ENCODE peak calls at places on chromosome 15, in five cellular contexts. One of them, this sample, is unnamed.
A peak's percentile ranks its signal among the peaks of the same experiment; 100 is the strongest.

GRCh38 chr15:84953136-84953535 is 28.5 kb upstream of the PDE8A start:
- DNase-seq in HepG2: no peak
- DNase-seq in NT2/D1: no peak
- DNase-seq in GM12878: no peak
- DNase-seq in H1: no peak
- DNase-seq in this sample: no peak

GRCh38 chr15:43749690-43750345 is 3.6 kb downstream of the PDIA3 start:
- DNase-seq in HepG2: no peak
- DNase-seq in NT2/D1: no peak
- DNase-seq in GM12878: peak; percentile 78
- DNase-seq in H1: no peak
- DNase-seq in this sample: no peak

GRCh38 chr15:42672444-42672843 is 64.5 kb downstream of the CDAN1 start:
- DNase-seq in HepG2: no peak
- DNase-seq in NT2/D1: no peak
- DNase-seq in GM12878: no peak
- DNase-seq in H1: no peak
- DNase-seq in this sample: no peak

GRCh38 chr15:89199734-89200133 is 21.6 kb downstream of the RLBP1 start:
- DNase-seq in HepG2: no peak
- DNase-seq in NT2/D1: peak; percentile 67
- DNase-seq in GM12878: no peak
- DNase-seq in H1: no peak
- DNase-seq in this sample: no peak

GRCh38 chr15:65829150-65829764 is 37.2 kb upstream of the DENND4A start:
- DNase-seq in HepG2: peak; percentile 33
- DNase-seq in NT2/D1: no peak
- DNase-seq in GM12878: no peak
- DNase-seq in H1: no peak
- DNase-seq in this sample: peak; percentile 26

GRCh38 chr15:101063891-101064794 is 145.0 kb downstream of the LRRK1 start:
- DNase-seq in HepG2: peak; percentile 58
- DNase-seq in NT2/D1: no peak
- DNase-seq in GM12878: no peak
- DNase-seq in H1: no peak
- DNase-seq in this sample: no peak

GRCh38 chr15:41501961-41502786 is 8.5 kb downstream of the ITPKA start:
- DNase-seq in HepG2: no peak
- DNase-seq in NT2/D1: no peak
- DNase-seq in GM12878: no peak
- DNase-seq in H1: no peak
- DNase-seq in this sample: no peak

GRCh38 chr15:84570164-84570692 is 30.6 kb upstream of the ZSCAN2 start:
- DNase-seq in HepG2: no peak
- DNase-seq in NT2/D1: no peak
- DNase-seq in GM12878: no peak
- DNase-seq in H1: no peak
- DNase-seq in this sample: peak; percentile 25

GRCh38 chr15:48285329-48286214 is 45.7 kb upstream of the DUT start:
- DNase-seq in HepG2: peak; percentile 58
- DNase-seq in NT2/D1: peak; percentile 74
- DNase-seq in GM12878: peak; percentile 38
- DNase-seq in H1: no peak
- DNase-seq in this sample: peak; percentile 49

GRCh38 chr15:56760186-56760585 is 26.9 kb upstream of the ZNF280D start:
- DNase-seq in HepG2: no peak
- DNase-seq in NT2/D1: no peak
- DNase-seq in GM12878: no peak
- DNase-seq in H1: no peak
- DNase-seq in this sample: no peak

GRCh38 chr15:82871577-82872484 is 62.4 kb downstream of the WHAMM start:
- DNase-seq in HepG2: no peak
- DNase-seq in NT2/D1: no peak
- DNase-seq in GM12878: no peak
- DNase-seq in H1: no peak
- DNase-seq in this sample: no peak

GRCh38 chr15:58078591-58078990 is 13.1 kb upstream of the ALDH1A2 start:
- DNase-seq in HepG2: no peak
- DNase-seq in NT2/D1: no peak
- DNase-seq in GM12878: no peak
- DNase-seq in H1: no peak
- DNase-seq in this sample: no peak

GRCh38 chr15:85964471-85964870 is 115.2 kb upstream of the AGBL1 start:
- DNase-seq in HepG2: no peak
- DNase-seq in NT2/D1: no peak
- DNase-seq in GM12878: no peak
- DNase-seq in H1: no peak
- DNase-seq in this sample: no peak

GRCh38 chr15:89628301-89628700 is 27.0 kb downstream of the KIF7 start:
- DNase-seq in HepG2: no peak
- DNase-seq in NT2/D1: no peak
- DNase-seq in GM12878: no peak
- DNase-seq in H1: no peak
- DNase-seq in this sample: peak; percentile 12

GRCh38 chr15:45376967-45377629 is 1.2 kb downstream of the GATM start:
- DNase-seq in HepG2: no peak
- DNase-seq in NT2/D1: no peak
- DNase-seq in GM12878: no peak
- DNase-seq in H1: no peak
- DNase-seq in this sample: no peak

GRCh38 chr15:92970656-92971055 is 70.5 kb downstream of the CHD2 start:
- DNase-seq in HepG2: no peak
- DNase-seq in NT2/D1: no peak
- DNase-seq in GM12878: no peak
- DNase-seq in H1: no peak
- DNase-seq in this sample: no peak

GRCh38 chr15:92629276-92629974 is 26.1 kb downstream of the FAM174B start:
- DNase-seq in HepG2: no peak
- DNase-seq in NT2/D1: no peak
- DNase-seq in GM12878: no peak
- DNase-seq in H1: no peak
- DNase-seq in this sample: no peak

GRCh38 chr15:74173545-74174215 is at the start of gene ISLR:
- DNase-seq in HepG2: no peak
- DNase-seq in NT2/D1: no peak
- DNase-seq in GM12878: no peak
- DNase-seq in H1: no peak
- DNase-seq in this sample: no peak

GRCh38 chr15:74170083-74170844 is 3.2 kb upstream of the ISLR start:
- DNase-seq in HepG2: no peak
- DNase-seq in NT2/D1: no peak
- DNase-seq in GM12878: no peak
- DNase-seq in H1: no peak
- DNase-seq in this sample: no peak

GRCh38 chr15:74170845-74171578 is 2.5 kb upstream of the ISLR start:
- DNase-seq in HepG2: no peak
- DNase-seq in NT2/D1: no peak
- DNase-seq in GM12878: no peak
- DNase-seq in H1: no peak
- DNase-seq in this sample: no peak

GRCh38 chr15:74172751-74173544 is 562 bp upstream of the ISLR start:
- DNase-seq in HepG2: no peak
- DNase-seq in NT2/D1: no peak
- DNase-seq in GM12878: no peak
- DNase-seq in H1: no peak
- DNase-seq in this sample: no peak

DNA sequence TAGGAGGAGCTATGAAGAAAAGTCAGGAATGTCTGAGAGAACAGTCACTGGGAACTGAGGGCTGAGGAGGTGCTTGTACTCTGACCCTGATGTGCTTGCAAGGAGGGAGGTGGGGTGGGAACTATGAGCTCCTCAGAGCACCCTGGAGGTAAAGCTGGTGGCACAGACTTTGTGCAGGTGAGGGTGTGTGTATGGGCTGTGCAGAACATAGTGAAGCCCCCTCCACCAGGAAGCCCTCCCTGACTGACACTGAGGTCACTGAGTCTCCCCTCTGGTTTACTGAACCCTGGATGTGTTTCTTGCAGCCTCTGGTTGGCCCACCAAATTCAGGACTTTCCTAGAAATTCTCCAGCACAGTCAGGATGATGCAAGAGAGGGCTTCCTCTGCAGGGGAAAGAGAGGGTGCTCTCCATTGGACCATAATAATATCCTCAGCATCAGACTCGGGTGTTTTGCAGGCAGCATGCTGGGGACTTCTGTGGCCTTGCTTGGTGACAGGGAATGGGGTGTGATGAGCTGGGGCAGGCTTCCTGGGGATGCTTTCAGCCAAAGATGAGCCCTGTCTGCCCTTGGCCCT is 1.5 kb upstream of the ISLR start:
- DNase-seq in HepG2: no peak
- DNase-seq in NT2/D1: no peak
- DNase-seq in GM12878: no peak
- DNase-seq in H1: no peak
- DNase-seq in this sample: no peak
- TF ChIP-seq SUZ12 in HepG2: no peak
- TF ChIP-seq SUZ12 in NT2/D1: no peak
- TF ChIP-seq SUZ12 in GM12878: no peak
- TF ChIP-seq SUZ12 in H1: no peak
- TF ChIP-seq SUZ12 in this sample: no peak

GRCh38 chr15:31086344-31086743 is 15.2 kb downstream of the TRPM1 start:
- DNase-seq in HepG2: no peak
- DNase-seq in NT2/D1: no peak
- DNase-seq in GM12878: no peak
- DNase-seq in H1: no peak
- DNase-seq in this sample: no peak
- TF ChIP-seq SUZ12 in HepG2: no peak
- TF ChIP-seq SUZ12 in NT2/D1: no peak
- TF ChIP-seq SUZ12 in GM12878: no peak
- TF ChIP-seq SUZ12 in H1: no peak
- TF ChIP-seq SUZ12 in this sample: no peak

GRCh38 chr15:62549345-62549970 is 384.4 kb upstream of the C2CD4B start:
- DNase-seq in HepG2: peak; percentile 40
- DNase-seq in NT2/D1: peak; percentile 42
- DNase-seq in GM12878: no peak
- DNase-seq in H1: no peak
- DNase-seq in this sample: peak; percentile 30
- TF ChIP-seq SUZ12 in HepG2: no peak
- TF ChIP-seq SUZ12 in NT2/D1: no peak
- TF ChIP-seq SUZ12 in GM12878: no peak
- TF ChIP-seq SUZ12 in H1: no peak
- TF ChIP-seq SUZ12 in this sample: no peak

GRCh38 chr15:25659251-25659650 is 203.9 kb downstream of the ATP10A start:
- DNase-seq in HepG2: no peak
- DNase-seq in NT2/D1: no peak
- DNase-seq in GM12878: no peak
- DNase-seq in H1: no peak
- DNase-seq in this sample: no peak

GRCh38 chr15:25661898-25662297 is 201.2 kb downstream of the ATP10A start:
- DNase-seq in HepG2: no peak
- DNase-seq in NT2/D1: no peak
- DNase-seq in GM12878: no peak
- DNase-seq in H1: no peak
- DNase-seq in this sample: no peak

GRCh38 chr15:25664761-25665160 is 198.4 kb downstream of the ATP10A start:
- DNase-seq in HepG2: no peak
- DNase-seq in NT2/D1: no peak
- DNase-seq in GM12878: no peak
- DNase-seq in H1: no peak
- DNase-seq in this sample: no peak

GRCh38 chr15:25667829-25668228 is 195.3 kb downstream of the ATP10A start:
- DNase-seq in HepG2: no peak
- DNase-seq in NT2/D1: no peak
- DNase-seq in GM12878: no peak
- DNase-seq in H1: no peak
- DNase-seq in this sample: no peak

GRCh38 chr15:25663515-25663914 is 199.6 kb downstream of the ATP10A start:
- DNase-seq in HepG2: no peak
- DNase-seq in NT2/D1: no peak
- DNase-seq in GM12878: no peak
- DNase-seq in H1: no peak
- DNase-seq in this sample: no peak
- TF ChIP-seq SUZ12 in HepG2: no peak
- TF ChIP-seq SUZ12 in NT2/D1: no peak
- TF ChIP-seq SUZ12 in GM12878: no peak
- TF ChIP-seq SUZ12 in H1: no peak
- TF ChIP-seq SUZ12 in this sample: no peak

DNA sequence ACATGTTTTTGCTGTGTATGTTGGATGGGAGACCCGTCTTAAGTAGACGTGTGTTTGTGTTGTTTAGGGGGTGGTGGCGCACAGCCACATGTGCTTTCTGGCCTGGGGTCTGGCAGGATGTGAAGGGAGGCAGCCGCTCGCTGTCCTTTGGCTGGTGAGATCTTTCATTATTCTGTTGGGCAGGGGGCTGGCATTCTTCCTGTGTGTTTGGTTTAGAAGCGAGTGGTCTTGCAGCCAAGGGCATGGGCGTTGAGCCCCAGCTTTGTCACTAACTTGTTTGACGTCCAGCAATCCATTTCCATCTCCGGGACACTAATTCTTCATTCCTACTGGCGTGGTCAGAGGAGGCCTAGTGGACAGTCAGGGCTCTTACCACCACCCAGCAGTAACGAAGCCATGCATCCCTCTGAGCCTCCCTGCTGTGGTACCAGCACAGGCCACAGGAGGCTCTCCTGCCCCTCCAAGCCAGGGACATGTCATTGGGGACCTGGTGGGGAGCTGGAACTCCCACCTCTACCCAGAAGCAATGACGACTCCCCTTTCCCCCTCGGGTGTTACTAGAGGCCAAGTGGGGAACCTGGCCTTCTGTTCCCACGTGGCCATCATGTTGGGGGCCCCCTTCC is 10.7 kb downstream of the THSD4 start:
- DNase-seq in HepG2: peak; percentile 16
- DNase-seq in NT2/D1: no peak
- DNase-seq in GM12878: no peak
- DNase-seq in H1: no peak
- DNase-seq in this sample: peak; percentile 53
- TF ChIP-seq SUZ12 in HepG2: no peak
- TF ChIP-seq SUZ12 in NT2/D1: no peak
- TF ChIP-seq SUZ12 in GM12878: no peak
- TF ChIP-seq SUZ12 in H1: no peak
- TF ChIP-seq SUZ12 in this sample: no peak

GRCh38 chr15:40047413-40048154 is 8.6 kb upstream of the SRP14 start:
- DNase-seq in HepG2: no peak
- DNase-seq in NT2/D1: no peak
- DNase-seq in GM12878: peak; percentile 86
- DNase-seq in H1: no peak
- DNase-seq in this sample: no peak
- TF ChIP-seq SUZ12 in HepG2: no peak
- TF ChIP-seq SUZ12 in NT2/D1: no peak
- TF ChIP-seq SUZ12 in GM12878: no peak
- TF ChIP-seq SUZ12 in H1: no peak
- TF ChIP-seq SUZ12 in this sample: no peak

GRCh38 chr15:62777657-62778056 is 264.9 kb upstream of the TPM1 start:
- DNase-seq in HepG2: no peak
- DNase-seq in NT2/D1: no peak
- DNase-seq in GM12878: no peak
- DNase-seq in H1: no peak
- DNase-seq in this sample: no peak
- TF ChIP-seq SUZ12 in HepG2: no peak
- TF ChIP-seq SUZ12 in NT2/D1: no peak
- TF ChIP-seq SUZ12 in GM12878: no peak
- TF ChIP-seq SUZ12 in H1: no peak
- TF ChIP-seq SUZ12 in this sample: no peak

GRCh38 chr15:47184003-47184404 is 533.3 kb upstream of the SEMA6D start:
- DNase-seq in HepG2: no peak
- DNase-seq in NT2/D1: no peak
- DNase-seq in GM12878: no peak
- DNase-seq in H1: no peak
- DNase-seq in this sample: peak; percentile 26
- TF ChIP-seq SUZ12 in HepG2: no peak
- TF ChIP-seq SUZ12 in NT2/D1: no peak
- TF ChIP-seq SUZ12 in GM12878: no peak
- TF ChIP-seq SUZ12 in H1: no peak
- TF ChIP-seq SUZ12 in this sample: no peak

GRCh38 chr15:39504812-39505211 is 76.1 kb upstream of the THBS1 start:
- DNase-seq in HepG2: no peak
- DNase-seq in NT2/D1: no peak
- DNase-seq in GM12878: no peak
- DNase-seq in H1: no peak
- DNase-seq in this sample: no peak
- TF ChIP-seq SUZ12 in HepG2: no peak
- TF ChIP-seq SUZ12 in NT2/D1: no peak
- TF ChIP-seq SUZ12 in GM12878: no peak
- TF ChIP-seq SUZ12 in H1: no peak
- TF ChIP-seq SUZ12 in this sample: no peak

This sample was measured in HEK293T.